ENCODE peak calls at places on chromosome X, in seven cellular contexts. One of them, this sample, is unnamed.

GRCh38 chrX:70445876-70446275 is 1.2 kb downstream of the DLG3 start:
- DNase-seq in OCI-LY7: no peak
- DNase-seq in prostate gland: no peak
- DNase-seq in tibial artery: no peak
- DNase-seq in psoas muscle: no peak
- DNase-seq in pancreas: no peak
- DNase-seq in GM23338: no peak
- DNase-seq in this sample: no peak

GRCh38 chrX:1358793-1359476 is 22.4 kb downstream of the IL3RA start:
- DNase-seq in GM23338: no peak
- DNase-seq in OCI-LY7: no peak
- DNase-seq in prostate gland: no peak
- DNase-seq in pancreas: no peak
- DNase-seq in psoas muscle: no peak
- DNase-seq in tibial artery: no peak
- DNase-seq in this sample: no peak

GRCh38 chrX:72216973-72217372 is 21.9 kb downstream of the ERCC6L start:
- DNase-seq in GM23338: no peak
- DNase-seq in pancreas: no peak
- DNase-seq in psoas muscle: no peak
- DNase-seq in OCI-LY7: no peak
- DNase-seq in prostate gland: peak; percentile 13
- DNase-seq in tibial artery: no peak
- DNase-seq in this sample: no peak

GRCh38 chrX:110410598-110410997 is 52.0 kb downstream of the RTL9 start:
- DNase-seq in OCI-LY7: no peak
- DNase-seq in tibial artery: no peak
- DNase-seq in pancreas: no peak
- DNase-seq in GM23338: no peak
- DNase-seq in psoas muscle: no peak
- DNase-seq in prostate gland: no peak
- DNase-seq in this sample: no peak

GRCh38 chrX:133159205-133159604 is 58.9 kb downstream of the TFDP3 start:
- DNase-seq in psoas muscle: no peak
- DNase-seq in GM23338: no peak
- DNase-seq in OCI-LY7: no peak
- DNase-seq in tibial artery: no peak
- DNase-seq in pancreas: no peak
- DNase-seq in prostate gland: no peak
- DNase-seq in this sample: no peak

GRCh38 chrX:125006704-125007103 is 313.0 kb upstream of the TEX13C start:
- DNase-seq in tibial artery: no peak
- DNase-seq in OCI-LY7: no peak
- DNase-seq in psoas muscle: no peak
- DNase-seq in pancreas: no peak
- DNase-seq in GM23338: no peak
- DNase-seq in prostate gland: no peak
- DNase-seq in this sample: no peak

GRCh38 chrX:19705196-19705769 is 182.1 kb downstream of the SH3KBP1 start:
- DNase-seq in psoas muscle: no peak
- DNase-seq in pancreas: no peak
- DNase-seq in GM23338: no peak
- DNase-seq in OCI-LY7: no peak
- DNase-seq in tibial artery: no peak
- DNase-seq in prostate gland: no peak
- DNase-seq in this sample: no peak

GRCh38 chrX:97597954-97598353 is 714.2 kb downstream of the RPA4 start:
- DNase-seq in GM23338: peak; percentile 40
- DNase-seq in pancreas: no peak
- DNase-seq in tibial artery: no peak
- DNase-seq in psoas muscle: no peak
- DNase-seq in prostate gland: no peak
- DNase-seq in OCI-LY7: no peak
- DNase-seq in this sample: no peak

GRCh38 chrX:16665089-16665488 is 15.1 kb downstream of the S100G start:
- DNase-seq in tibial artery: no peak
- DNase-seq in GM23338: no peak
- DNase-seq in pancreas: no peak
- DNase-seq in prostate gland: no peak
- DNase-seq in OCI-LY7: no peak
- DNase-seq in psoas muscle: no peak
- DNase-seq in this sample: no peak

GRCh38 chrX:103376118-103376978 is at the start of gene BEX3:
- DNase-seq in prostate gland: peak; percentile 41
- DNase-seq in tibial artery: peak; percentile 70
- DNase-seq in GM23338: peak; percentile 81
- DNase-seq in psoas muscle: peak; percentile 41
- DNase-seq in OCI-LY7: no peak
- DNase-seq in pancreas: peak; percentile 79
- DNase-seq in this sample: peak; percentile 66

GRCh38 chrX:23656684-23657083 is 10.6 kb upstream of the PRDX4 start:
- DNase-seq in GM23338: no peak
- DNase-seq in OCI-LY7: no peak
- DNase-seq in psoas muscle: no peak
- DNase-seq in prostate gland: no peak
- DNase-seq in tibial artery: no peak
- DNase-seq in pancreas: no peak
- DNase-seq in this sample: no peak

GRCh38 chrX:131783555-131784338 is 239.4 kb upstream of the STK26 start:
- DNase-seq in GM23338: no peak
- DNase-seq in tibial artery: no peak
- DNase-seq in prostate gland: no peak
- DNase-seq in pancreas: peak; percentile 64
- DNase-seq in OCI-LY7: no peak
- DNase-seq in psoas muscle: peak; percentile 52
- DNase-seq in this sample: peak; percentile 81

GRCh38 chrX:115341421-115341820 is 51.9 kb downstream of the LUZP4 start:
- DNase-seq in OCI-LY7: no peak
- DNase-seq in GM23338: no peak
- DNase-seq in prostate gland: no peak
- DNase-seq in tibial artery: no peak
- DNase-seq in psoas muscle: no peak
- DNase-seq in pancreas: no peak
- DNase-seq in this sample: no peak
- H3K4me1 ChIP-seq in OCI-LY7: no peaks in the 10 kb centered on the region
- H3K4me1 ChIP-seq in GM23338: peaks cover 12% of the 10 kb centered on the region
- H3K4me1 ChIP-seq in prostate gland: no peaks in the 10 kb centered on the region
- H3K4me1 ChIP-seq in tibial artery: peaks cover 18% of the 10 kb centered on the region
- H3K4me1 ChIP-seq in psoas muscle: no peaks in the 10 kb centered on the region
- H3K4me1 ChIP-seq in pancreas: no peaks in the 10 kb centered on the region
- H3K4me1 ChIP-seq in this sample: no peaks in the 10 kb centered on the region

DNA sequence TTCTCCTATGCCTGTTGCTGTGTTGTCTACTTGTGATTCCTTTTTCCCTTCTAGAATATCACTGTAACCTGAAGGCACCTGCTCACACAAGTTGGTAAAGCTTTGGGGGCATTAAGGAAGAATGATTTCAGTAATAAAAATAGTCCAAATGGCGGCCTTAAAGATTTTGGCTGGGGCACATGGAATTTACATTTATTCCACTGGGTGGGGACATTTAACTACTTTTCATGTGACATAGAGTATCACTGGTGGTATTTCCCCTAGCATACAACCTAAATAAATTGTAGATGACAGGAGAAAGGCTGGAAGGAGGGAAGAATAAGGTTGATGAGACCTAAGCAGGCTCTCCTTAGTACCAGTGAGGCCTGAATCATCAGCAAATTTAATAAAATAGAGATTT is 121.8 kb upstream of the EDA2R start:
- DNase-seq in tibial artery: no peak
- DNase-seq in prostate gland: no peak
- DNase-seq in GM23338: peak; percentile 18
- DNase-seq in pancreas: no peak
- DNase-seq in OCI-LY7: peak; percentile 1
- DNase-seq in psoas muscle: no peak
- DNase-seq in this sample: no peak
- TF ChIP-seq CTCF in tibial artery: no peak
- TF ChIP-seq CTCF in prostate gland: no peak
- TF ChIP-seq CTCF in GM23338: peak; percentile 46
- TF ChIP-seq CTCF in pancreas: no peak
- TF ChIP-seq CTCF in OCI-LY7: peak; percentile 32
- TF ChIP-seq CTCF in psoas muscle: no peak
- TF ChIP-seq CTCF in this sample: no peak

GRCh38 chrX:45778621-45779020 is 577.9 kb upstream of the DIPK2B start:
- DNase-seq in pancreas: no peak
- DNase-seq in tibial artery: no peak
- DNase-seq in GM23338: no peak
- DNase-seq in OCI-LY7: no peak
- DNase-seq in psoas muscle: no peak
- DNase-seq in prostate gland: no peak
- DNase-seq in this sample: no peak

GRCh38 chrX:45784590-45784989 is 583.9 kb upstream of the DIPK2B start:
- DNase-seq in GM23338: no peak
- DNase-seq in psoas muscle: no peak
- DNase-seq in pancreas: no peak
- DNase-seq in OCI-LY7: no peak
- DNase-seq in tibial artery: no peak
- DNase-seq in prostate gland: no peak
- DNase-seq in this sample: no peak

GRCh38 chrX:45783002-45783401 is 582.3 kb upstream of the DIPK2B start:
- DNase-seq in tibial artery: no peak
- DNase-seq in pancreas: no peak
- DNase-seq in psoas muscle: no peak
- DNase-seq in OCI-LY7: no peak
- DNase-seq in prostate gland: no peak
- DNase-seq in GM23338: no peak
- DNase-seq in this sample: no peak

DNA sequence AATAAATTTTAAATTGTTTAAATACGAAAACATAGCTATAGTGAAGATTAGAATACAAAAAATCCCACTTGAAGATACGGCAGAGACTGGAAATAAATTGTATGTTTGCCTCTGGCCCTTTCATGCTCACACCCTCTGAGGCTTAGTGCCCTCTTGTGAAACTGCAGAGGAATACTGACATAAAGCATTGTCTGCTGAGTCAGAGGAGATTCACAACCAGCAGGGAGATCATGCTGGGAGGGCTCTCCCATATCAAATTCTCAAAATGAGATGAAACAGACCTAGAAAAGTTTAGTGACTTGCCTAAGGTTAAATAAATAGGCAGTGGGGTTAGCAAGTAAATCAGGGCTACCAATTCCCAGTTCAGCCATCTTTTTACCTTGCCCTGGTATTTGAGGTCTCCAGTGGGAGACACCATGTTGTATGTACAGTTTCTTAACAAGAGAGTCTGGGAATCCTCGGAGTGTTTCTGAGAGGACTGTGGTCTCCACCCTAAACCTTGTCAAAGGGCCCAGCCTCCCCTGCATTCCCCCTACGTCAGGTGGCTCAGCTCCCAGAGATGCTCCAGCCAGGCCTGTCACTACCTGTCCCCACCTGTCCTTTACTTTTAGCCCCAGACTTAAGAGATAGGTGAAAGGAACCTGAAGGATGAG is 581.4 kb upstream of the DIPK2B start:
- DNase-seq in GM23338: peak; percentile 18
- DNase-seq in OCI-LY7: no peak
- DNase-seq in psoas muscle: no peak
- DNase-seq in prostate gland: no peak
- DNase-seq in tibial artery: no peak
- DNase-seq in pancreas: no peak
- DNase-seq in this sample: no peak
- H3K4me1 ChIP-seq in GM23338: peaks cover 35% of the 10 kb centered on the region
- H3K4me1 ChIP-seq in OCI-LY7: no peaks in the 10 kb centered on the region
- H3K4me1 ChIP-seq in psoas muscle: no peaks in the 10 kb centered on the region
- H3K4me1 ChIP-seq in prostate gland: no peaks in the 10 kb centered on the region
- H3K4me1 ChIP-seq in tibial artery: no peaks in the 10 kb centered on the region
- H3K4me1 ChIP-seq in pancreas: no peaks in the 10 kb centered on the region
- H3K4me1 ChIP-seq in this sample: no peaks in the 10 kb centered on the region

DNA sequence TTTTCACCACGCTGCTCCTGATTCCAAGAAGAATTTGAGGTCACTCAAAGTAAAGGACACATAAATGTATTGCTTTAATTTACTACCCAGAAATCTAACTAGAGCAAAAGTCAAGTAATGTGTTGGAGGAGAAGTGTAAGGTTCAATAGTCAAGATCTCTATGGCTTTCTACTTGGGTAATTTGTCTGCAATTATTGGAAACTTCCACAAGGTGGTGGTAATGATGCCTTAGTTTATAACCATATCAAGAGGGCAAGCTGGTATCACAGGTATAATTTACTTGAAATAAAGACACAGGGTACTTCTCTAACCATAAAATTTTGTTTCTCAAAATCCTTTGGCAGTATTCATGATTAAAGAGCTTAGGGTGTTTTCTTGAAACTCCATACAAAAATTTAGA is 10.2 kb upstream of the GRIA3 start:
- DNase-seq in prostate gland: no peak
- DNase-seq in pancreas: no peak
- DNase-seq in psoas muscle: no peak
- DNase-seq in tibial artery: no peak
- DNase-seq in GM23338: peak; percentile 39
- DNase-seq in OCI-LY7: peak; percentile 10
- DNase-seq in this sample: no peak
- TF ChIP-seq CTCF in prostate gland: no peak
- TF ChIP-seq CTCF in pancreas: no peak
- TF ChIP-seq CTCF in psoas muscle: no peak
- TF ChIP-seq CTCF in tibial artery: no peak
- TF ChIP-seq CTCF in GM23338: peak; percentile 58
- TF ChIP-seq CTCF in OCI-LY7: peak; percentile 59
- TF ChIP-seq CTCF in this sample: no peak

DNA sequence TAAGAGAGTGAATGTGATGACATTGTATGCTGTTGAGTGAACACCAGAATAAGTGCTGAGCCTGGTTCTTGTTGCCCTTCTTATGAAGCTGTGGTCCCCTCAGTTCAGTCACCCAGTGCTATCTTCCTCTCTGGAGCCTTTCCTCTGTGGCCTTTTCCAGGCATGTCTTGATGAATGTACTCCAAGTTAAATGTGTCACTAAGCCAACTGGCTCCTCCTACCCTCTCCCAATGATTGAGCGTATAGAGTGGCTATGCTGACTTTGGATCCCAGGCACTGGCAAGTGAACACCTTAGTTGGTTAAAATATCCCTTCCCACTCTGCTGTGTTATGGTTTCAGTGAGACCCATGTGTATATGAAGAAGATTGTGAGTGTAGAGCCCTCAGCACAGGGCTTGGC is 134.1 kb upstream of the MAMLD1 start:
- DNase-seq in pancreas: no peak
- DNase-seq in GM23338: no peak
- DNase-seq in psoas muscle: no peak
- DNase-seq in tibial artery: no peak
- DNase-seq in OCI-LY7: no peak
- DNase-seq in prostate gland: no peak
- DNase-seq in this sample: no peak
- H3K4me1 ChIP-seq in pancreas: no peaks in the 10 kb centered on the region
- H3K4me1 ChIP-seq in GM23338: peaks cover 3% of the 10 kb centered on the region
- H3K4me1 ChIP-seq in psoas muscle: no peaks in the 10 kb centered on the region
- H3K4me1 ChIP-seq in tibial artery: no peaks in the 10 kb centered on the region
- H3K4me1 ChIP-seq in OCI-LY7: no peaks in the 10 kb centered on the region
- H3K4me1 ChIP-seq in prostate gland: no peaks in the 10 kb centered on the region
- H3K4me1 ChIP-seq in this sample: no peaks in the 10 kb centered on the region

This sample was measured in stomach.